ENCODE peak calls at places on chromosomes 3 and 15, in eight cellular contexts. Y, N, U, I, L, R, O and G are unnamed samples.

GRCh38 chr15:81279621-81280051 is 44.3 kb downstream of the STARD5 start:
- DNase-seq in Y (no peak), R (no peak), U (no peak), L (no peak), N (no peak), O (no peak), I (no peak), G (no peak)

GRCh38 chr3:8445861-8446260 is 55.8 kb upstream of the LMCD1 start:
- DNase-seq in Y (no peak), O (no peak), I (no peak), R (no peak), U (no peak), N (no peak), L (peak; percentile 80), G (no peak)

GRCh38 chr3:64163755-64164148 is 61.5 kb downstream of the PRICKLE2 start:
- DNase-seq in N (no peak), U (no peak), Y (no peak), I (no peak), L (peak; percentile 74), O (no peak), R (no peak), G (no peak)

GRCh38 chr3:25744477-25744876 is 38.8 kb downstream of the NGLY1 start:
- DNase-seq in O (no peak), Y (no peak), L (no peak), R (no peak), U (no peak), I (no peak), N (no peak), G (no peak)

GRCh38 chr3:194632211-194632982 is 822 bp downstream of the TMEM44 start:
- DNase-seq in U (no peak), Y (peak; percentile 15), R (no peak), O (no peak), I (no peak), N (no peak), L (no peak), G (no peak)

GRCh38 chr3:58237238-58237939 is at the start of gene ABHD6:
- DNase-seq in N (peak; percentile 77), Y (no peak), O (peak; percentile 89), R (peak; percentile 44), I (peak; percentile 80), U (peak; percentile 95), L (no peak), G (peak; percentile 95)

GRCh38 chr3:123688241-123688747 is 103.4 kb upstream of the HACD2 start:
- DNase-seq in O (no peak), Y (no peak), N (no peak), I (no peak), L (peak; percentile 69), U (no peak), R (no peak), G (no peak)

GRCh38 chr3:55779543-55779942 is 292.4 kb upstream of the WNT5A start:
- DNase-seq in L (no peak), N (no peak), U (no peak), I (no peak), O (no peak), R (no peak), Y (no peak), G (no peak)

GRCh38 chr3:135929670-135930069 is 35.9 kb upstream of the PPP2R3A start:
- DNase-seq in U (no peak), Y (no peak), R (no peak), I (no peak), L (no peak), O (no peak), N (no peak), G (no peak)

GRCh38 chr3:32302601-32303000 is 64.1 kb downstream of the CMTM8 start:
- DNase-seq in O (no peak), I (no peak), L (no peak), Y (no peak), U (no peak), R (no peak), N (no peak), G (no peak)

GRCh38 chr3:4758957-4759656 is 220.1 kb upstream of the BHLHE40 start:
- DNase-seq in O (no peak), L (no peak), I (no peak), U (no peak), N (no peak), R (no peak), Y (no peak), G (no peak)

GRCh38 chr3:141625506-141625905 is 112.6 kb upstream of the RNF7 start:
- DNase-seq in I (no peak), U (no peak), N (no peak), Y (no peak), L (no peak), R (no peak), O (no peak), G (no peak)

GRCh38 chr15:69358850-69359249 is 55.3 kb upstream of the KIF23 start:
- DNase-seq in I (no peak), L (no peak), U (no peak), R (no peak), Y (no peak), O (no peak), N (no peak), G (no peak)

GRCh38 chr3:50418845-50419244 is 59.5 kb upstream of the TMEM115 start:
- DNase-seq in O (no peak), I (no peak), R (no peak), U (no peak), Y (no peak), N (no peak), L (no peak), G (no peak)

GRCh38 chr3:169666501-169667379 is 3.2 kb upstream of the MECOM start:
- DNase-seq in I (no peak), U (no peak), O (no peak), Y (no peak), N (no peak), R (no peak), L (no peak), G (peak; percentile 41)

GRCh38 chr3:130702985-130703384 is 43.6 kb downstream of the PIK3R4 start:
- DNase-seq in U (no peak), N (no peak), Y (no peak), R (no peak), L (no peak), I (no peak), O (no peak), G (no peak)

GRCh38 chr3:186257866-186258265 is 104.2 kb downstream of the DGKG start:
- DNase-seq in R (no peak), O (no peak), U (no peak), I (no peak), Y (no peak), L (no peak), N (no peak), G (no peak)

GRCh38 chr15:36757189-36757814 is 177.9 kb downstream of the CDIN1 start:
- DNase-seq in O (no peak), U (no peak), R (no peak), Y (no peak), L (no peak), I (no peak), N (no peak), G (no peak)

GRCh38 chr15:39874890-39875549 is 45.0 kb downstream of the GPR176 start:
- DNase-seq in O (no peak), L (no peak), Y (no peak), R (peak; percentile 44), N (no peak), I (no peak), U (no peak), G (peak; percentile 58)

GRCh38 chr3:73204841-73205240 is 143.4 kb downstream of the EBLN2 start:
- DNase-seq in O (no peak), I (no peak), L (no peak), Y (no peak), U (no peak), N (no peak), R (no peak), G (no peak)

GRCh38 chr3:72347819-72348319 is 500.4 kb downstream of the SHQ1 start:
- DNase-seq in L (peak; percentile 44), U (peak; percentile 32), O (peak; percentile 78), N (peak; percentile 88), R (no peak), Y (no peak), I (peak; percentile 18), G (no peak)

GRCh38 chr15:48309740-48310139 is 21.5 kb upstream of the DUT start:
- DNase-seq in Y (no peak), O (no peak), N (no peak), L (no peak), I (no peak), U (no peak), R (no peak), G (no peak)

GRCh38 chr3:152430223-152431002 is 161.7 kb downstream of the MBNL1 start:
- DNase-seq in O (no peak), N (no peak), I (no peak), U (no peak), R (no peak), L (no peak), Y (no peak), G (peak; percentile 24)

GRCh38 chr15:44033894-44034293 is 161.2 kb downstream of the FRMD5 start:
- DNase-seq in N (no peak), R (no peak), L (no peak), U (no peak), I (no peak), O (peak; percentile 69), Y (peak; percentile 26), G (no peak)

GRCh38 chr3:58155838-58156237 is 54.9 kb downstream of the DNASE1L3 start:
- DNase-seq in O (no peak), N (no peak), U (no peak), R (no peak), Y (no peak), I (no peak), L (no peak), G (no peak)

GRCh38 chr3:155791190-155791589 is 14.9 kb downstream of the C3orf33 start:
- DNase-seq in I (no peak), R (no peak), Y (no peak), N (no peak), L (no peak), U (no peak), O (no peak), G (no peak)

GRCh38 chr15:92833493-92834271 is 66.4 kb upstream of the CHD2 start:
- DNase-seq in Y (no peak), N (no peak), O (no peak), I (no peak), R (no peak), L (no peak), U (no peak), G (no peak)

GRCh38 chr3:115680802-115681345 is 57.6 kb downstream of the GAP43 start:
- DNase-seq in U (no peak), I (no peak), L (no peak), R (no peak), N (no peak), Y (no peak), O (no peak), G (no peak)

GRCh38 chr3:159208080-159208479 is 406.2 kb downstream of the MFSD1 start:
- DNase-seq in U (no peak), Y (no peak), N (no peak), I (no peak), L (no peak), R (no peak), O (no peak), G (no peak)

GRCh38 chr3:59246719-59247401 is 197.0 kb upstream of the CFAP20DC start:
- DNase-seq in U (no peak), L (no peak), Y (no peak), O (no peak), R (no peak), N (no peak), I (no peak), G (no peak)